ENCODE peak calls at places on chromosomes 2 and 18, in six cellular contexts. N, X, E, O, G and T are unnamed samples.

GRCh38 chr2:10544252-10544651 is 96.1 kb upstream of the ODC1 start:
- DNase-seq in X (no peak), G (no peak), O (no peak), N (no peak), E (no peak), T (no peak)

GRCh38 chr2:25473758-25474335 is 132.1 kb upstream of the DNMT3A start:
- DNase-seq in N (no peak), O (peak; percentile 32), E (no peak), G (no peak), X (no peak), T (no peak)

GRCh38 chr2:16615246-16615645 is 50.4 kb downstream of the CYRIA start:
- DNase-seq in X (no peak), E (no peak), G (no peak), O (no peak), N (no peak), T (no peak)

GRCh38 chr18:598053-598665 is 1.4 kb downstream of the CLUL1 start:
- DNase-seq in X (no peak), G (no peak), E (no peak), O (no peak), N (no peak), T (no peak)

GRCh38 chr2:38462121-38462634 is 85.1 kb upstream of the ATL2 start:
- DNase-seq in O (no peak), E (peak; percentile 63), X (peak; percentile 94), N (peak; percentile 62), G (peak; percentile 94), T (peak; percentile 59)

GRCh38 chr18:31427010-31427409 is 20.5 kb upstream of the DSG3 start:
- DNase-seq in G (no peak), N (no peak), O (no peak), E (no peak), X (no peak), T (no peak)

GRCh38 chr2:191636586-191636985 is 41.4 kb upstream of the NABP1 start:
- DNase-seq in E (no peak), O (no peak), N (no peak), G (no peak), X (no peak), T (no peak)

GRCh38 chr2:127421116-127421800 is 3.0 kb downstream of the PROC start:
- DNase-seq in G (no peak), N (no peak), X (no peak), O (peak; percentile 12), E (no peak), T (no peak)

GRCh38 chr2:30721241-30721640 is 86.0 kb downstream of the CAPN13 start:
- DNase-seq in X (no peak), N (no peak), E (no peak), G (no peak), O (no peak), T (peak; percentile 72)

GRCh38 chr2:28300489-28300888 is 92.2 kb upstream of the FOSL2 start:
- DNase-seq in G (peak; percentile 93), X (no peak), O (no peak), E (no peak), N (no peak), T (no peak)

GRCh38 chr2:139374307-139374850 is 594.2 kb upstream of the NXPH2 start:
- DNase-seq in N (no peak), O (no peak), E (no peak), X (no peak), G (no peak), T (no peak)

GRCh38 chr2:179671314-179671713 is 190.1 kb downstream of the ZNF385B start:
- DNase-seq in O (no peak), X (no peak), N (no peak), E (no peak), G (no peak), T (no peak)

GRCh38 chr18:13589316-13589715 is 137.0 kb downstream of the FAM210A start:
- DNase-seq in N (no peak), O (no peak), X (no peak), E (no peak), G (no peak), T (peak; percentile 74)

GRCh38 chr2:25098558-25099486 is 56.9 kb downstream of the EFR3B start:
- DNase-seq in G (peak; percentile 80), X (no peak), N (no peak), E (peak; percentile 77), O (peak; percentile 51), T (no peak)

GRCh38 chr2:170307988-170308387 is 130.0 kb downstream of the MYO3B start:
- DNase-seq in O (no peak), E (no peak), G (no peak), N (no peak), X (no peak), T (no peak)

GRCh38 chr2:72955188-72956049 is 38.1 kb downstream of the EMX1 start:
- DNase-seq in X (no peak), G (no peak), E (no peak), N (no peak), O (no peak), T (no peak)

GRCh38 chr2:66721776-66722175 is 286.9 kb downstream of the MEIS1 start:
- DNase-seq in X (no peak), N (no peak), E (no peak), G (no peak), O (no peak), T (no peak)

GRCh38 chr2:105789745-105790466 is 45.2 kb downstream of the NCK2 start:
- DNase-seq in E (no peak), N (no peak), G (peak; percentile 74), X (no peak), O (peak; percentile 60), T (peak; percentile 55)

GRCh38 chr2:223566398-223566797 is 35.8 kb downstream of the SCG2 start:
- DNase-seq in G (no peak), E (peak; percentile 39), N (no peak), O (no peak), X (no peak), T (no peak)

GRCh38 chr2:74177697-74178096 is 982 bp downstream of the MOB1A start:
- DNase-seq in O (no peak), N (no peak), X (no peak), E (no peak), G (no peak), T (no peak)

GRCh38 chr18:80181642-80182461 is 65.5 kb downstream of the PARD6G start:
- DNase-seq in N (no peak), X (no peak), G (no peak), O (no peak), E (no peak), T (no peak)

GRCh38 chr2:19357383-19358241 is 811 bp downstream of the OSR1 start:
- DNase-seq in N (no peak), O (peak; percentile 34), X (no peak), E (no peak), G (peak; percentile 57), T (no peak)

GRCh38 chr2:53035153-53035552 is 732.5 kb upstream of the CHAC2 start:
- DNase-seq in N (no peak), X (no peak), G (no peak), E (no peak), O (no peak), T (no peak)

GRCh38 chr2:9002313-9002636 is 1.2 kb downstream of the MBOAT2 start:
- DNase-seq in N (no peak), O (no peak), E (no peak), X (no peak), G (no peak), T (no peak)

GRCh38 chr2:53490659-53491058 is 276.9 kb upstream of the CHAC2 start:
- DNase-seq in X (no peak), E (peak; percentile 14), G (peak; percentile 85), N (no peak), O (peak; percentile 69), T (peak; percentile 60)

GRCh38 chr18:48436907-48437306 is 27.7 kb upstream of the ZBTB7C start:
- DNase-seq in E (no peak), X (no peak), N (no peak), G (no peak), O (no peak), T (no peak)

GRCh38 chr2:23294238-23294637 is 90.7 kb upstream of the KLHL29 start:
- DNase-seq in E (no peak), G (no peak), X (no peak), N (peak; percentile 17), O (no peak), T (peak; percentile 45)

GRCh38 chr18:34039194-34039593 is 185.5 kb downstream of the NOL4 start:
- DNase-seq in E (no peak), N (no peak), G (no peak), X (no peak), O (no peak), T (no peak)
- H3K4me3 ChIP-seq in E (no peak overlapping the region), N (no peak overlapping the region), G (no peak overlapping the region), X (no peak overlapping the region), O (no peak overlapping the region), T (no peak overlapping the region)

GRCh38 chr2:171999604-172000469 is at the start of gene METAP1D:
- DNase-seq in G (peak; percentile 88), N (peak; percentile 98), O (peak; percentile 94), X (peak; percentile 85), E (peak; percentile 89), T (peak; percentile 94)
- TF ChIP-seq CTCF in G (no peak), N (no peak), O (no peak), X (no peak), E (no peak), T (no peak)

GRCh38 chr2:152175368-152176112 is at the start of gene STAM2:
- DNase-seq in G (peak; percentile 88), X (peak; percentile 79), O (peak; percentile 94), E (peak; percentile 93), N (peak; percentile 96), T (peak; percentile 90)
- TF ChIP-seq POLR2A in G (peak; percentile 92), X (peak; percentile 38), O (no peak), E (peak; percentile 84), N (peak; percentile 98), T (no peak)

GRCh38 chr2:176133366-176133765 is 3.9 kb downstream of the HOXD8 start:
- DNase-seq in G (no peak), X (no peak), E (no peak), N (no peak), O (no peak), T (no peak)

GRCh38 chr2:176132397-176133086 is 3.0 kb downstream of the HOXD8 start:
- DNase-seq in X (no peak), N (no peak), O (peak; percentile 18), G (peak; percentile 10), E (no peak), T (no peak)

GRCh38 chr2:176130917-176131616 is 1.6 kb downstream of the HOXD8 start:
- DNase-seq in N (no peak), O (peak; percentile 21), G (no peak), E (no peak), X (no peak), T (no peak)

GRCh38 chr2:176130153-176130916 is 830 bp downstream of the HOXD8 start:
- DNase-seq in E (peak; percentile 59), O (peak; percentile 74), G (no peak), N (peak; percentile 58), X (no peak), T (no peak)

DNA sequence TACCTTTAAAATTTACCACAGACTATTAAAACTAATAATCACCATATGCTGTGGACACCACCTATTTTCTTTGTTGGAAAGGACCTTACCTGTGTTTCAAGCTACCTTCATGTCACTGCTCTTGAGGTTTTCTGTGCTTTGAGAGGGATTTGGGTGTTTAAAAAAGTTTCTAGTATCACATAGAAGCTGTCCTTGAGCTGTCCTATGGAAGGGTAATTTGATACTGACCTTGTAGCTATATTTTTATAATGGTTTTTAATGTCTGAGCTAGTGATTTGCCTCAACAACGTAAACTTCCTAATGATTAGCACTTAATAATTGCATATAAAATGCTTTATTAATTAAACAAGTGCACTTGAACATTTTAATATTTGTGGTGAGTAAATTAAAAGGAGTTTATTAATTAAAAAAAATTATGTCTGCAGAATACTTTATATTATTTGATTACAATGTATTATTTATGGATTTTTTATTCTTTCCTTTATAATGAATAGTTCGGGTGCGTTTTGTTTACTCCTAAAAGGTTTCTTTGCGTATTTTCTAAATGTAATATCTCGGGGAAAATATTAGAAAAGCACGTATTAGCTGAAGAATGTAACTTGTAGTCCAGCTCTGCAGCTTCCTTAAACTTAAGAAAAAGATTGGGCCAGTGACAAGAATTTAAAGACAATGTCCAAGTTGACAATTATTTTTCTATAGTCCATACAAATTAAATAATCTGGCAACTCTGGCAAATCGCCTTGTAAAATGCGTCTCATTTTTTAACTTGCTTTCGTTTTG is 2.3 kb downstream of the HOXD8 start:
- DNase-seq in E (no peak), O (no peak), G (no peak), N (no peak), X (no peak), T (no peak)
- H3K4me3 ChIP-seq in E (no peak overlapping the region), O (peak overlapping the region; percentile 81), G (peak overlapping the region; percentile 39), N (no peak overlapping the region), X (no peak overlapping the region), T (no peak overlapping the region)